ENCODE peak calls at places on chromosomes 13 and 19, in eight cellular contexts. J is uterus, B is lower leg skin, L is H1, C is Peyer's patch, P is esophagus squamous epithelium, T is IMR-90, Y is NB4. A is an unnamed sample.

GRCh38 chr19:13164370-13165090 is 14.3 kb downstream of the IER2 start:
- DNase-seq in T (peak; percentile 61), P (no peak), J (peak; percentile 64), B (peak; percentile 29), C (peak; percentile 74), L (peak; percentile 89), Y (peak; percentile 82), A (no peak)

GRCh38 chr13:45374917-45375316 is 33.9 kb upstream of the TPT1 start:
- DNase-seq in J (no peak), Y (no peak), T (peak; percentile 48), B (no peak), L (no peak), C (no peak), P (no peak), A (no peak)

GRCh38 chr13:97559030-97559429 is 125.1 kb downstream of the RAP2A start:
- DNase-seq in L (no peak), Y (no peak), C (no peak), P (no peak), T (no peak), B (no peak), J (no peak), A (no peak)

GRCh38 chr19:13797058-13797440 is 1.8 kb downstream of the ZSWIM4 start:
- DNase-seq in P (no peak), B (no peak), J (no peak), T (no peak), C (no peak), L (no peak), Y (no peak), A (no peak)

GRCh38 chr19:35341565-35342225 is 6.0 kb upstream of the FFAR1 start:
- DNase-seq in P (no peak), T (no peak), J (no peak), L (no peak), Y (no peak), B (no peak), C (no peak), A (no peak)

GRCh38 chr13:103097366-103097928 is 31.2 kb upstream of the SLC10A2 start:
- DNase-seq in P (no peak), Y (no peak), B (no peak), C (no peak), L (no peak), T (no peak), J (no peak), A (no peak)

GRCh38 chr19:42175952-42176648 is 41.4 kb downstream of the DEDD2 start:
- DNase-seq in L (no peak), P (no peak), T (peak; percentile 17), Y (no peak), C (no peak), B (no peak), J (no peak), A (peak; percentile 21)

GRCh38 chr19:12064266-12065099 is at the start of gene ZNF844:
- DNase-seq in B (peak; percentile 98), P (peak; percentile 61), J (peak; percentile 95), T (peak; percentile 81), Y (peak; percentile 78), L (peak; percentile 99), C (peak; percentile 98), A (peak; percentile 99)

GRCh38 chr13:21638319-21639282 is 32.3 kb upstream of the FGF9 start:
- DNase-seq in T (peak; percentile 4), C (no peak), B (peak; percentile 18), L (peak; percentile 53), P (no peak), Y (peak; percentile 55), J (peak; percentile 18), A (peak; percentile 54)

GRCh38 chr13:104043184-104043583 is 977.0 kb upstream of the SLC10A2 start:
- DNase-seq in T (peak; percentile 1), L (no peak), Y (no peak), P (no peak), B (no peak), C (no peak), J (no peak), A (no peak)

GRCh38 chr13:90445179-90445578 is 902.3 kb upstream of the MIR17HG start:
- DNase-seq in T (peak; percentile 90), C (no peak), J (no peak), L (no peak), Y (no peak), P (no peak), B (peak; percentile 14), A (no peak)

GRCh38 chr13:76884167-76884566 is 2.0 kb downstream of the KCTD12 start:
- DNase-seq in P (no peak), L (no peak), B (no peak), T (no peak), J (peak; percentile 50), Y (peak; percentile 30), C (no peak), A (peak; percentile 77)

GRCh38 chr13:91167706-91168459 is 179.6 kb upstream of the MIR17HG start:
- DNase-seq in P (no peak), T (no peak), L (no peak), J (no peak), B (no peak), Y (no peak), C (no peak), A (no peak)

GRCh38 chr19:1248454-1249297 is at the start of gene MIDN:
- DNase-seq in Y (peak; percentile 76), B (peak; percentile 67), L (peak; percentile 95), C (peak; percentile 92), J (peak; percentile 87), P (no peak), T (peak; percentile 86), A (peak; percentile 80)

GRCh38 chr13:96636310-96636709 is 358.0 kb downstream of the OXGR1 start:
- DNase-seq in J (no peak), L (no peak), T (no peak), B (no peak), P (no peak), C (no peak), Y (no peak), A (no peak)

GRCh38 chr19:52022193-52022592 is 6.0 kb downstream of the ZNF614 start:
- DNase-seq in B (no peak), J (no peak), T (no peak), Y (no peak), C (no peak), L (no peak), P (no peak), A (no peak)

GRCh38 chr19:5958851-5959122 is 19.2 kb downstream of the RANBP3 start:
- DNase-seq in P (no peak), C (no peak), L (no peak), B (no peak), Y (no peak), T (no peak), J (no peak), A (no peak)

GRCh38 chr19:43812689-43813088 is 10.4 kb upstream of the LYPD5 start:
- DNase-seq in P (no peak), B (no peak), L (no peak), C (no peak), J (no peak), T (no peak), Y (no peak), A (no peak)

GRCh38 chr19:38989066-38989605 is 13.6 kb upstream of the FBXO17 start:
- DNase-seq in B (no peak), P (no peak), L (peak; percentile 69), J (no peak), Y (no peak), C (no peak), T (no peak), A (peak; percentile 15)

GRCh38 chr19:48395499-48395898 is 2.0 kb downstream of the GRIN2D start:
- DNase-seq in T (no peak), P (no peak), Y (peak; percentile 50), L (peak; percentile 52), B (no peak), J (no peak), C (no peak), A (no peak)

GRCh38 chr19:48393196-48393558 is 291 bp upstream of the GRIN2D start:
- DNase-seq in J (no peak), Y (no peak), L (no peak), C (no peak), B (no peak), P (no peak), T (no peak), A (no peak)

GRCh38 chr19:48394331-48395169 is 1.1 kb downstream of the GRIN2D start:
- DNase-seq in B (no peak), P (no peak), J (no peak), Y (peak; percentile 73), L (peak; percentile 58), T (no peak), C (no peak), A (no peak)

GRCh38 chr19:48395170-48395455 is 1.6 kb downstream of the GRIN2D start:
- DNase-seq in Y (peak; percentile 48), B (no peak), L (no peak), P (no peak), T (no peak), C (no peak), J (no peak), A (no peak)

GRCh38 chr19:48393559-48394330 is at the start of gene GRIN2D:
- DNase-seq in Y (peak; percentile 83), B (no peak), J (no peak), P (no peak), L (peak; percentile 73), C (peak; percentile 53), T (peak; percentile 33), A (peak; percentile 33)
- TF ChIP-seq CTCF in Y (peak; percentile 3), B (no peak), J (no peak), P (no peak), L (peak; percentile 21), C (no peak), T (peak; percentile 23), A (no peak)

GRCh38 chr19:50399368-50399745 is 15.2 kb downstream of the POLD1 start:
- DNase-seq in T (no peak), C (no peak), L (no peak), J (no peak), Y (no peak), B (no peak), P (no peak), A (no peak)
- H3K4me3 ChIP-seq in T (no peak overlapping the region), C (no peak overlapping the region), L (no peak overlapping the region), J (no peak overlapping the region), Y (no peak overlapping the region), B (no peak overlapping the region), P (no peak overlapping the region), A (no peak overlapping the region)

GRCh38 chr13:42484396-42484795 is 89.6 kb upstream of the TNFSF11 start:
- DNase-seq in P (no peak), J (no peak), B (no peak), L (no peak), T (no peak), Y (no peak), C (no peak), A (no peak)
- TF ChIP-seq POLR2A in P (no peak), J (no peak), B (no peak), L (no peak), T (no peak), Y (no peak), C (no peak), A (no peak)

DNA sequence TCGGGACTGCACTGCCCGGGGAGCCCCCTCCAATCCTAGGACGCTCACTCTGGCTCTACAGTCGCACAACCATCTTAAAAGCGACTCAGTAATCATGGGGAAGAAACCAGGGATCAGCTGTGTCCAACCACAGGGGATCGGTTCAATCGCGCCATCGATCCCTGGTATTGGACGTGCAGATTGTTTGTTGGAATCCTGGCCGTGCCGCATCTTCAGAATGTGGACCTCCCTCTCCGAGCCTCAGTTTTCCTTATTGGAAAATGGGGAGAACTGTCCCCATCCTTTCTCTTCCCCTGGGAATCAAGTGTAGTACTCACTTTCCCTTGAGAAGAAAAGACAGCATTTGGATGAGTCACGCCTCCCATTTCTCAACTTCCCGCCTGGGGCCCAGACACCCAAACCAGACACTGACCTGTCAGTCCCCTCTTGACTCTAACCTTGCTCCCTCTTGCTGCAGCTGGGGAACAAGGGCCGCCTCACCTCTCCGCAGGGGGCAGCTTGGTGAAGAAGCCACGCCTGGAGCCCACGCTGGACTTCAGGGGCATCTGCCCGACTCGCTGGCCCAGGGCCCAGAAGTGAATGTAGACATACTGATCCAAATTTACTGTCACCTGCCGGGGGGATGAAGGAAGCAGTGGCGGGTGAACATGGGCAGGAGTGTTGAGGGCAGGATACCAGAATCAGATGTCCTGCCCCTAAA is 17.6 kb downstream of the EMP3 start:
- DNase-seq in Y (peak; percentile 95), J (no peak), P (no peak), T (peak; percentile 38), L (no peak), C (no peak), B (no peak), A (no peak)
- TF ChIP-seq CTCF in Y (no peak), J (no peak), P (no peak), T (no peak), L (no peak), C (no peak), B (no peak), A (no peak)

A was measured in testis.